ENCODE peak calls at places on chromosome 10, in five cellular contexts. E, Q, G, T and D are unnamed samples.

GRCh38 chr10:49217645-49218044 is 29.5 kb upstream of the TMEM273 start:
- DNase-seq in Q (no peak), T (no peak), E (no peak), G (no peak), D (no peak)

GRCh38 chr10:97320480-97321031 is 1.5 kb downstream of the FRAT1 start:
- DNase-seq in T (no peak), E (no peak), Q (no peak), G (no peak), D (no peak)

GRCh38 chr10:12710594-12711343 is 290.7 kb downstream of the CCDC3 start:
- DNase-seq in E (peak), T (peak), Q (peak), G (peak), D (peak)

GRCh38 chr10:42691361-42692120 is 53.2 kb upstream of the ZNF33B start:
- DNase-seq in Q (no peak), G (no peak), E (no peak), T (peak), D (no peak)

GRCh38 chr10:84156768-84157167 is 16.8 kb upstream of the GPR15LG start:
- DNase-seq in E (no peak), T (peak), Q (no peak), G (peak), D (no peak)

GRCh38 chr10:91312031-91312733 is 91.7 kb downstream of the PCGF5 start:
- DNase-seq in G (no peak), Q (no peak), T (no peak), E (no peak), D (no peak)

GRCh38 chr10:103278862-103279298 is 1.9 kb downstream of the INA start:
- DNase-seq in E (no peak), G (peak), T (no peak), Q (peak), D (no peak)

GRCh38 chr10:48590945-48591344 is 13.9 kb downstream of the ARHGAP22 start:
- DNase-seq in E (no peak), G (no peak), T (no peak), Q (no peak), D (no peak)

GRCh38 chr10:52805414-52806285 is 33.1 kb upstream of the MBL2 start:
- DNase-seq in Q (no peak), G (no peak), T (no peak), E (no peak), D (no peak)

GRCh38 chr10:20948723-20949327 is 51.7 kb upstream of the NEBL start:
- DNase-seq in T (no peak), Q (no peak), G (no peak), E (no peak), D (no peak)

GRCh38 chr10:129621694-129622093 is 154.7 kb downstream of the MGMT start:
- DNase-seq in T (no peak), G (no peak), E (no peak), Q (peak), D (no peak)

GRCh38 chr10:102208311-102209035 is 17.6 kb upstream of the ELOVL3 start:
- DNase-seq in Q (peak), G (no peak), E (no peak), T (peak), D (no peak)

GRCh38 chr10:63206997-63207952 is 74.1 kb downstream of the NRBF2 start:
- DNase-seq in G (no peak), E (no peak), T (no peak), Q (no peak), D (peak)

GRCh38 chr10:14571866-14572507 is 202.7 kb downstream of the FAM107B start:
- DNase-seq in Q (peak), T (no peak), E (peak), G (no peak), D (peak)

GRCh38 chr10:74750848-74751274 is 75.5 kb upstream of the KAT6B start:
- DNase-seq in G (no peak), E (no peak), Q (no peak), T (no peak), D (no peak)

GRCh38 chr10:85946713-85947326 is 419.8 kb downstream of the GRID1 start:
- DNase-seq in T (no peak), E (no peak), G (no peak), Q (no peak), D (no peak)